ENCODE peak calls at places on chromosomes 4 and X, in nine cellular contexts. One of them, this sample, is unnamed.
A peak's percentile ranks its signal among the peaks of the same experiment; 100 is the strongest.

GRCh38 chrX:47585273-47585672 is 3.0 kb downstream of the TIMP1 start:
- DNase-seq in osteocyte: peak; percentile 82
- DNase-seq in activated T-helper 1 cell treated with anti-CD3 and anti-CD28 coated beads, Interleukin-2, amount 50 U/mL, for 16 hours: no peak
- DNase-seq in GM12864: no peak
- DNase-seq in coronary artery: no peak
- DNase-seq in AG08396: no peak
- DNase-seq in dorsolateral prefrontal cortex: no peak
- DNase-seq in heart left ventricle: no peak
- DNase-seq in naive B cell: no peak
- DNase-seq in this sample: no peak

GRCh38 chr4:100462206-100462605 is 55.6 kb downstream of the EMCN start:
- DNase-seq in osteocyte: no peak
- DNase-seq in activated T-helper 1 cell treated with anti-CD3 and anti-CD28 coated beads, Interleukin-2, amount 50 U/mL, for 16 hours: no peak
- DNase-seq in GM12864: no peak
- DNase-seq in coronary artery: no peak
- DNase-seq in AG08396: no peak
- DNase-seq in dorsolateral prefrontal cortex: no peak
- DNase-seq in heart left ventricle: no peak
- DNase-seq in naive B cell: no peak
- DNase-seq in this sample: no peak

GRCh38 chr4:89123418-89123817 is 12.1 kb downstream of the TIGD2 start:
- DNase-seq in osteocyte: no peak
- DNase-seq in activated T-helper 1 cell treated with anti-CD3 and anti-CD28 coated beads, Interleukin-2, amount 50 U/mL, for 16 hours: no peak
- DNase-seq in GM12864: no peak
- DNase-seq in coronary artery: no peak
- DNase-seq in AG08396: no peak
- DNase-seq in dorsolateral prefrontal cortex: no peak
- DNase-seq in heart left ventricle: no peak
- DNase-seq in naive B cell: no peak
- DNase-seq in this sample: no peak

GRCh38 chr4:20809796-20810195 is 109.5 kb downstream of the PACRGL start:
- DNase-seq in osteocyte: no peak
- DNase-seq in activated T-helper 1 cell treated with anti-CD3 and anti-CD28 coated beads, Interleukin-2, amount 50 U/mL, for 16 hours: no peak
- DNase-seq in GM12864: no peak
- DNase-seq in coronary artery: no peak
- DNase-seq in AG08396: no peak
- DNase-seq in dorsolateral prefrontal cortex: no peak
- DNase-seq in heart left ventricle: no peak
- DNase-seq in naive B cell: no peak
- DNase-seq in this sample: no peak

GRCh38 chrX:50723006-50723405 is 91.0 kb downstream of the SHROOM4 start:
- DNase-seq in osteocyte: no peak
- DNase-seq in activated T-helper 1 cell treated with anti-CD3 and anti-CD28 coated beads, Interleukin-2, amount 50 U/mL, for 16 hours: no peak
- DNase-seq in GM12864: no peak
- DNase-seq in coronary artery: no peak
- DNase-seq in AG08396: no peak
- DNase-seq in dorsolateral prefrontal cortex: no peak
- DNase-seq in heart left ventricle: no peak
- DNase-seq in naive B cell: no peak
- DNase-seq in this sample: no peak

GRCh38 chrX:115595049-115595448 is 34.1 kb downstream of the PLS3 start:
- DNase-seq in osteocyte: no peak
- DNase-seq in activated T-helper 1 cell treated with anti-CD3 and anti-CD28 coated beads, Interleukin-2, amount 50 U/mL, for 16 hours: no peak
- DNase-seq in GM12864: no peak
- DNase-seq in coronary artery: no peak
- DNase-seq in AG08396: no peak
- DNase-seq in dorsolateral prefrontal cortex: no peak
- DNase-seq in heart left ventricle: no peak
- DNase-seq in naive B cell: no peak
- DNase-seq in this sample: no peak

GRCh38 chr4:84673475-84674230 is 90.7 kb downstream of the CDS1 start:
- DNase-seq in osteocyte: no peak
- DNase-seq in activated T-helper 1 cell treated with anti-CD3 and anti-CD28 coated beads, Interleukin-2, amount 50 U/mL, for 16 hours: no peak
- DNase-seq in GM12864: no peak
- DNase-seq in coronary artery: no peak
- DNase-seq in AG08396: peak; percentile 72
- DNase-seq in dorsolateral prefrontal cortex: no peak
- DNase-seq in heart left ventricle: no peak
- DNase-seq in naive B cell: no peak
- DNase-seq in this sample: no peak

GRCh38 chrX:52425710-52426245 is 57.0 kb downstream of the XAGE2 start:
- DNase-seq in osteocyte: no peak
- DNase-seq in activated T-helper 1 cell treated with anti-CD3 and anti-CD28 coated beads, Interleukin-2, amount 50 U/mL, for 16 hours: no peak
- DNase-seq in GM12864: no peak
- DNase-seq in coronary artery: no peak
- DNase-seq in AG08396: peak; percentile 12
- DNase-seq in dorsolateral prefrontal cortex: no peak
- DNase-seq in heart left ventricle: no peak
- DNase-seq in naive B cell: no peak
- DNase-seq in this sample: no peak

GRCh38 chr4:105088110-105088879 is 58.4 kb upstream of the TET2 start:
- DNase-seq in osteocyte: no peak
- DNase-seq in activated T-helper 1 cell treated with anti-CD3 and anti-CD28 coated beads, Interleukin-2, amount 50 U/mL, for 16 hours: no peak
- DNase-seq in GM12864: no peak
- DNase-seq in coronary artery: no peak
- DNase-seq in AG08396: peak; percentile 66
- DNase-seq in dorsolateral prefrontal cortex: no peak
- DNase-seq in heart left ventricle: no peak
- DNase-seq in naive B cell: no peak
- DNase-seq in this sample: no peak

GRCh38 chr4:142242156-142242555 is 603.9 kb downstream of the INPP4B start:
- DNase-seq in osteocyte: no peak
- DNase-seq in activated T-helper 1 cell treated with anti-CD3 and anti-CD28 coated beads, Interleukin-2, amount 50 U/mL, for 16 hours: no peak
- DNase-seq in GM12864: no peak
- DNase-seq in coronary artery: no peak
- DNase-seq in AG08396: no peak
- DNase-seq in dorsolateral prefrontal cortex: no peak
- DNase-seq in heart left ventricle: no peak
- DNase-seq in naive B cell: no peak
- DNase-seq in this sample: no peak

GRCh38 chrX:96703816-96704215 is 19.2 kb downstream of the DIAPH2 start:
- DNase-seq in osteocyte: no peak
- DNase-seq in activated T-helper 1 cell treated with anti-CD3 and anti-CD28 coated beads, Interleukin-2, amount 50 U/mL, for 16 hours: no peak
- DNase-seq in GM12864: no peak
- DNase-seq in coronary artery: no peak
- DNase-seq in AG08396: no peak
- DNase-seq in dorsolateral prefrontal cortex: no peak
- DNase-seq in heart left ventricle: no peak
- DNase-seq in naive B cell: no peak
- DNase-seq in this sample: no peak

GRCh38 chr4:153545822-153546221 is 79.7 kb downstream of the TMEM131L start:
- DNase-seq in osteocyte: no peak
- DNase-seq in activated T-helper 1 cell treated with anti-CD3 and anti-CD28 coated beads, Interleukin-2, amount 50 U/mL, for 16 hours: no peak
- DNase-seq in GM12864: no peak
- DNase-seq in coronary artery: no peak
- DNase-seq in AG08396: no peak
- DNase-seq in dorsolateral prefrontal cortex: no peak
- DNase-seq in heart left ventricle: no peak
- DNase-seq in naive B cell: no peak
- DNase-seq in this sample: no peak

GRCh38 chr4:70709551-70710080 is 12.1 kb upstream of the RUFY3 start:
- DNase-seq in osteocyte: no peak
- DNase-seq in activated T-helper 1 cell treated with anti-CD3 and anti-CD28 coated beads, Interleukin-2, amount 50 U/mL, for 16 hours: no peak
- DNase-seq in GM12864: no peak
- DNase-seq in coronary artery: no peak
- DNase-seq in AG08396: no peak
- DNase-seq in dorsolateral prefrontal cortex: no peak
- DNase-seq in heart left ventricle: no peak
- DNase-seq in naive B cell: no peak
- DNase-seq in this sample: no peak

GRCh38 chr4:16721618-16722291 is 176.7 kb downstream of the LDB2 start:
- DNase-seq in osteocyte: no peak
- DNase-seq in activated T-helper 1 cell treated with anti-CD3 and anti-CD28 coated beads, Interleukin-2, amount 50 U/mL, for 16 hours: no peak
- DNase-seq in GM12864: no peak
- DNase-seq in coronary artery: no peak
- DNase-seq in AG08396: peak; percentile 33
- DNase-seq in dorsolateral prefrontal cortex: no peak
- DNase-seq in heart left ventricle: no peak
- DNase-seq in naive B cell: no peak
- DNase-seq in this sample: no peak

GRCh38 chrX:14554132-14554715 is 24.9 kb downstream of the GLRA2 start:
- DNase-seq in osteocyte: no peak
- DNase-seq in activated T-helper 1 cell treated with anti-CD3 and anti-CD28 coated beads, Interleukin-2, amount 50 U/mL, for 16 hours: no peak
- DNase-seq in GM12864: no peak
- DNase-seq in coronary artery: no peak
- DNase-seq in AG08396: no peak
- DNase-seq in dorsolateral prefrontal cortex: no peak
- DNase-seq in heart left ventricle: no peak
- DNase-seq in naive B cell: no peak
- DNase-seq in this sample: no peak

GRCh38 chrX:129566081-129566480 is 26.0 kb downstream of the OCRL start:
- DNase-seq in osteocyte: no peak
- DNase-seq in activated T-helper 1 cell treated with anti-CD3 and anti-CD28 coated beads, Interleukin-2, amount 50 U/mL, for 16 hours: no peak
- DNase-seq in GM12864: no peak
- DNase-seq in coronary artery: no peak
- DNase-seq in AG08396: no peak
- DNase-seq in dorsolateral prefrontal cortex: no peak
- DNase-seq in heart left ventricle: no peak
- DNase-seq in naive B cell: no peak
- DNase-seq in this sample: no peak

GRCh38 chr4:92101609-92102231 is 202.0 kb upstream of the GRID2 start:
- DNase-seq in osteocyte: no peak
- DNase-seq in activated T-helper 1 cell treated with anti-CD3 and anti-CD28 coated beads, Interleukin-2, amount 50 U/mL, for 16 hours: no peak
- DNase-seq in GM12864: no peak
- DNase-seq in coronary artery: no peak
- DNase-seq in AG08396: no peak
- DNase-seq in dorsolateral prefrontal cortex: no peak
- DNase-seq in heart left ventricle: no peak
- DNase-seq in naive B cell: no peak
- DNase-seq in this sample: no peak

GRCh38 chr4:89929425-89930272 is 35.0 kb downstream of the MMRN1 start:
- DNase-seq in osteocyte: no peak
- DNase-seq in activated T-helper 1 cell treated with anti-CD3 and anti-CD28 coated beads, Interleukin-2, amount 50 U/mL, for 16 hours: no peak
- DNase-seq in GM12864: no peak
- DNase-seq in coronary artery: no peak
- DNase-seq in AG08396: no peak
- DNase-seq in dorsolateral prefrontal cortex: no peak
- DNase-seq in heart left ventricle: no peak
- DNase-seq in naive B cell: no peak
- DNase-seq in this sample: no peak

GRCh38 chr4:13409324-13409723 is 74.8 kb downstream of the RAB28 start:
- DNase-seq in osteocyte: no peak
- DNase-seq in activated T-helper 1 cell treated with anti-CD3 and anti-CD28 coated beads, Interleukin-2, amount 50 U/mL, for 16 hours: no peak
- DNase-seq in GM12864: no peak
- DNase-seq in coronary artery: no peak
- DNase-seq in AG08396: no peak
- DNase-seq in dorsolateral prefrontal cortex: no peak
- DNase-seq in heart left ventricle: no peak
- DNase-seq in naive B cell: no peak
- DNase-seq in this sample: no peak

GRCh38 chr4:37434469-37434868 is 189.9 kb downstream of the NWD2 start:
- DNase-seq in osteocyte: no peak
- DNase-seq in activated T-helper 1 cell treated with anti-CD3 and anti-CD28 coated beads, Interleukin-2, amount 50 U/mL, for 16 hours: no peak
- DNase-seq in GM12864: no peak
- DNase-seq in coronary artery: no peak
- DNase-seq in AG08396: no peak
- DNase-seq in dorsolateral prefrontal cortex: no peak
- DNase-seq in heart left ventricle: no peak
- DNase-seq in naive B cell: no peak
- DNase-seq in this sample: no peak

GRCh38 chr4:10023806-10024205 is 2.5 kb upstream of the SLC2A9 start:
- DNase-seq in osteocyte: no peak
- DNase-seq in activated T-helper 1 cell treated with anti-CD3 and anti-CD28 coated beads, Interleukin-2, amount 50 U/mL, for 16 hours: no peak
- DNase-seq in GM12864: no peak
- DNase-seq in coronary artery: no peak
- DNase-seq in AG08396: no peak
- DNase-seq in dorsolateral prefrontal cortex: no peak
- DNase-seq in heart left ventricle: peak; percentile 41
- DNase-seq in naive B cell: no peak
- DNase-seq in this sample: no peak

GRCh38 chrX:30302957-30303356 is 6.2 kb downstream of the NR0B1 start:
- DNase-seq in osteocyte: no peak
- DNase-seq in activated T-helper 1 cell treated with anti-CD3 and anti-CD28 coated beads, Interleukin-2, amount 50 U/mL, for 16 hours: no peak
- DNase-seq in GM12864: no peak
- DNase-seq in coronary artery: no peak
- DNase-seq in AG08396: peak; percentile 44
- DNase-seq in dorsolateral prefrontal cortex: peak; percentile 52
- DNase-seq in heart left ventricle: peak; percentile 37
- DNase-seq in naive B cell: no peak
- DNase-seq in this sample: no peak

GRCh38 chrX:9955506-9955905 is 11.7 kb upstream of the CLDN34 start:
- DNase-seq in osteocyte: no peak
- DNase-seq in activated T-helper 1 cell treated with anti-CD3 and anti-CD28 coated beads, Interleukin-2, amount 50 U/mL, for 16 hours: no peak
- DNase-seq in GM12864: no peak
- DNase-seq in coronary artery: no peak
- DNase-seq in AG08396: peak; percentile 63
- DNase-seq in dorsolateral prefrontal cortex: no peak
- DNase-seq in heart left ventricle: no peak
- DNase-seq in naive B cell: no peak
- DNase-seq in this sample: no peak

GRCh38 chr4:121785479-121785878 is 15.6 kb upstream of the EXOSC9 start:
- DNase-seq in osteocyte: no peak
- DNase-seq in activated T-helper 1 cell treated with anti-CD3 and anti-CD28 coated beads, Interleukin-2, amount 50 U/mL, for 16 hours: no peak
- DNase-seq in GM12864: no peak
- DNase-seq in coronary artery: no peak
- DNase-seq in AG08396: no peak
- DNase-seq in dorsolateral prefrontal cortex: peak; percentile 58
- DNase-seq in heart left ventricle: no peak
- DNase-seq in naive B cell: no peak
- DNase-seq in this sample: no peak

GRCh38 chr4:119629142-119629471 is 503 bp upstream of the PDE5A start:
- DNase-seq in osteocyte: no peak
- DNase-seq in activated T-helper 1 cell treated with anti-CD3 and anti-CD28 coated beads, Interleukin-2, amount 50 U/mL, for 16 hours: no peak
- DNase-seq in GM12864: no peak
- DNase-seq in coronary artery: no peak
- DNase-seq in AG08396: no peak
- DNase-seq in dorsolateral prefrontal cortex: no peak
- DNase-seq in heart left ventricle: no peak
- DNase-seq in naive B cell: no peak
- DNase-seq in this sample: no peak

GRCh38 chr4:49000806-49001205 is 14.7 kb downstream of the CWH43 start:
- DNase-seq in osteocyte: no peak
- DNase-seq in activated T-helper 1 cell treated with anti-CD3 and anti-CD28 coated beads, Interleukin-2, amount 50 U/mL, for 16 hours: no peak
- DNase-seq in GM12864: no peak
- DNase-seq in coronary artery: no peak
- DNase-seq in AG08396: no peak
- DNase-seq in dorsolateral prefrontal cortex: no peak
- DNase-seq in heart left ventricle: no peak
- DNase-seq in naive B cell: no peak
- DNase-seq in this sample: no peak

GRCh38 chrX:13033193-13033592 is 11.2 kb downstream of the FAM9C start:
- DNase-seq in osteocyte: no peak
- DNase-seq in activated T-helper 1 cell treated with anti-CD3 and anti-CD28 coated beads, Interleukin-2, amount 50 U/mL, for 16 hours: no peak
- DNase-seq in GM12864: no peak
- DNase-seq in coronary artery: no peak
- DNase-seq in AG08396: no peak
- DNase-seq in dorsolateral prefrontal cortex: no peak
- DNase-seq in heart left ventricle: no peak
- DNase-seq in naive B cell: no peak
- DNase-seq in this sample: no peak

GRCh38 chr4:2417196-2417764 is 1.2 kb downstream of the ZFYVE28 start:
- DNase-seq in osteocyte: no peak
- DNase-seq in activated T-helper 1 cell treated with anti-CD3 and anti-CD28 coated beads, Interleukin-2, amount 50 U/mL, for 16 hours: no peak
- DNase-seq in GM12864: no peak
- DNase-seq in coronary artery: no peak
- DNase-seq in AG08396: peak; percentile 32
- DNase-seq in dorsolateral prefrontal cortex: no peak
- DNase-seq in heart left ventricle: no peak
- DNase-seq in naive B cell: peak; percentile 12
- DNase-seq in this sample: no peak

GRCh38 chrX:49309401-49309981 is 6.0 kb downstream of the GAGE10 start:
- DNase-seq in osteocyte: peak; percentile 44
- DNase-seq in activated T-helper 1 cell treated with anti-CD3 and anti-CD28 coated beads, Interleukin-2, amount 50 U/mL, for 16 hours: no peak
- DNase-seq in GM12864: no peak
- DNase-seq in coronary artery: no peak
- DNase-seq in AG08396: no peak
- DNase-seq in dorsolateral prefrontal cortex: no peak
- DNase-seq in heart left ventricle: no peak
- DNase-seq in naive B cell: peak; percentile 12
- DNase-seq in this sample: no peak

GRCh38 chrX:1493877-1494510 is 41.3 kb upstream of the ASMTL start:
- DNase-seq in osteocyte: peak; percentile 77
- DNase-seq in activated T-helper 1 cell treated with anti-CD3 and anti-CD28 coated beads, Interleukin-2, amount 50 U/mL, for 16 hours: no peak
- DNase-seq in GM12864: no peak
- DNase-seq in coronary artery: peak; percentile 68
- DNase-seq in AG08396: no peak
- DNase-seq in dorsolateral prefrontal cortex: no peak
- DNase-seq in heart left ventricle: no peak
- DNase-seq in naive B cell: peak; percentile 64
- DNase-seq in this sample: no peak

This sample was measured in SIG-M5.